ENCODE peak calls at places on chromosomes 3 and 15, in six cellular contexts. One of them, this sample, is unnamed.

GRCh38 chr3:48190911-48191310 is 2.7 kb upstream of the CDC25A start:
- DNase-seq in GM13977: no peak
- DNase-seq in frontal cortex: no peak
- DNase-seq in mammary epithelial cell: no peak
- DNase-seq in T follicular helper cell: no peak
- DNase-seq in NCI-H1105 treated with DMSO at 0.1 percent for 48 hours: no peak
- DNase-seq in this sample: no peak

GRCh38 chr15:55420171-55420871 is 12.0 kb downstream of the PIERCE2 start:
- DNase-seq in GM13977: no peak
- DNase-seq in frontal cortex: no peak
- DNase-seq in mammary epithelial cell: no peak
- DNase-seq in T follicular helper cell: no peak
- DNase-seq in NCI-H1105 treated with DMSO at 0.1 percent for 48 hours: no peak
- DNase-seq in this sample: no peak

GRCh38 chr3:39133822-39134221 is 19.6 kb downstream of the CSRNP1 start:
- DNase-seq in GM13977: no peak
- DNase-seq in frontal cortex: no peak
- DNase-seq in mammary epithelial cell: no peak
- DNase-seq in T follicular helper cell: no peak
- DNase-seq in NCI-H1105 treated with DMSO at 0.1 percent for 48 hours: no peak
- DNase-seq in this sample: no peak

GRCh38 chr3:193598202-193598601 is 5.2 kb downstream of the OPA1 start:
- DNase-seq in GM13977: no peak
- DNase-seq in frontal cortex: no peak
- DNase-seq in mammary epithelial cell: no peak
- DNase-seq in T follicular helper cell: no peak
- DNase-seq in NCI-H1105 treated with DMSO at 0.1 percent for 48 hours: no peak
- DNase-seq in this sample: no peak

GRCh38 chr3:40864915-40865314 is 334.4 kb upstream of the CTNNB1 start:
- DNase-seq in GM13977: no peak
- DNase-seq in frontal cortex: no peak
- DNase-seq in mammary epithelial cell: no peak
- DNase-seq in T follicular helper cell: no peak
- DNase-seq in NCI-H1105 treated with DMSO at 0.1 percent for 48 hours: no peak
- DNase-seq in this sample: no peak

GRCh38 chr15:22951381-22952280 is 28.5 kb downstream of the CYFIP1 start:
- DNase-seq in GM13977: no peak
- DNase-seq in frontal cortex: no peak
- DNase-seq in mammary epithelial cell: peak; percentile 62
- DNase-seq in T follicular helper cell: no peak
- DNase-seq in NCI-H1105 treated with DMSO at 0.1 percent for 48 hours: no peak
- DNase-seq in this sample: no peak

GRCh38 chr3:147191795-147192385 is 214.5 kb downstream of the ZIC4 start:
- DNase-seq in GM13977: peak; percentile 2
- DNase-seq in frontal cortex: no peak
- DNase-seq in mammary epithelial cell: peak; percentile 31
- DNase-seq in T follicular helper cell: no peak
- DNase-seq in NCI-H1105 treated with DMSO at 0.1 percent for 48 hours: peak; percentile 71
- DNase-seq in this sample: peak; percentile 37

GRCh38 chr3:107657971-107658370 is 135.2 kb downstream of the BBX start:
- DNase-seq in GM13977: no peak
- DNase-seq in frontal cortex: no peak
- DNase-seq in mammary epithelial cell: peak; percentile 53
- DNase-seq in T follicular helper cell: no peak
- DNase-seq in NCI-H1105 treated with DMSO at 0.1 percent for 48 hours: no peak
- DNase-seq in this sample: no peak

GRCh38 chr3:146577662-146578061 is 27.5 kb downstream of the PLSCR5 start:
- DNase-seq in GM13977: peak; percentile 7
- DNase-seq in frontal cortex: peak; percentile 6
- DNase-seq in mammary epithelial cell: peak; percentile 40
- DNase-seq in T follicular helper cell: peak; percentile 16
- DNase-seq in NCI-H1105 treated with DMSO at 0.1 percent for 48 hours: peak; percentile 65
- DNase-seq in this sample: peak; percentile 18